ENCODE peak calls at places on chromosomes 1 and 21, in four cellular contexts. One of them, this sample, is unnamed. For H3K4me1, the result is how much of the 10 kb centered on the place peaks cover.

GRCh38 chr21:27513016-27513415 is 546.1 kb upstream of the ADAMTS5 start:
- DNase-seq in hepatocyte: no peak
- DNase-seq in OCI-LY7: no peak
- DNase-seq in heart left ventricle: no peak
- DNase-seq in this sample: no peak

GRCh38 chr1:109263234-109263596 is 13.9 kb downstream of the CELSR2 start:
- DNase-seq in hepatocyte: no peak
- DNase-seq in OCI-LY7: no peak
- DNase-seq in heart left ventricle: no peak
- DNase-seq in this sample: no peak

GRCh38 chr1:223401873-223402789 is 8.9 kb downstream of the CCDC185 start:
- DNase-seq in heart left ventricle: no peak
- DNase-seq in hepatocyte: no peak
- DNase-seq in OCI-LY7: no peak
- DNase-seq in this sample: no peak

GRCh38 chr1:214604543-214604942 is 1.5 kb downstream of the CENPF start:
- DNase-seq in hepatocyte: no peak
- DNase-seq in heart left ventricle: no peak
- DNase-seq in OCI-LY7: no peak
- DNase-seq in this sample: no peak

GRCh38 chr1:44035726-44036408 is 4.6 kb upstream of the SLC6A9 start:
- DNase-seq in OCI-LY7: no peak
- DNase-seq in hepatocyte: peak
- DNase-seq in heart left ventricle: peak
- DNase-seq in this sample: no peak

GRCh38 chr1:28341591-28341990 is 12.8 kb downstream of the MED18 start:
- DNase-seq in hepatocyte: no peak
- DNase-seq in OCI-LY7: no peak
- DNase-seq in heart left ventricle: no peak
- DNase-seq in this sample: no peak

GRCh38 chr1:157360021-157360390 is 192.3 kb downstream of the FCRL5 start:
- DNase-seq in heart left ventricle: no peak
- DNase-seq in OCI-LY7: no peak
- DNase-seq in hepatocyte: no peak
- DNase-seq in this sample: no peak

GRCh38 chr1:45172015-45172414 is 34.4 kb downstream of the ZSWIM5 start:
- DNase-seq in heart left ventricle: no peak
- DNase-seq in hepatocyte: peak
- DNase-seq in OCI-LY7: no peak
- DNase-seq in this sample: no peak

GRCh38 chr1:193110246-193110645 is 5.0 kb upstream of the GLRX2 start:
- DNase-seq in hepatocyte: no peak
- DNase-seq in heart left ventricle: no peak
- DNase-seq in OCI-LY7: no peak
- DNase-seq in this sample: no peak

GRCh38 chr1:62356257-62356835 is 37.1 kb upstream of the KANK4 start:
- DNase-seq in heart left ventricle: no peak
- DNase-seq in hepatocyte: peak
- DNase-seq in OCI-LY7: no peak
- DNase-seq in this sample: no peak

GRCh38 chr1:179848233-179848632 is 29.4 kb downstream of the TOR1AIP2 start:
- DNase-seq in heart left ventricle: no peak
- DNase-seq in OCI-LY7: no peak
- DNase-seq in hepatocyte: no peak
- DNase-seq in this sample: no peak

GRCh38 chr1:30101477-30102227 is 621.7 kb downstream of the MATN1 start:
- DNase-seq in heart left ventricle: no peak
- DNase-seq in hepatocyte: no peak
- DNase-seq in OCI-LY7: no peak
- DNase-seq in this sample: no peak

GRCh38 chr21:44709426-44710293 is 1.7 kb downstream of the TSPEAR start:
- DNase-seq in heart left ventricle: no peak
- DNase-seq in OCI-LY7: no peak
- DNase-seq in hepatocyte: no peak
- DNase-seq in this sample: peak

GRCh38 chr1:153742411-153743142 is 14.7 kb downstream of the INTS3 start:
- DNase-seq in OCI-LY7: no peak
- DNase-seq in hepatocyte: peak
- DNase-seq in heart left ventricle: no peak
- DNase-seq in this sample: no peak

GRCh38 chr1:51927029-51927428 is 48.5 kb upstream of the NRDC start:
- DNase-seq in OCI-LY7: no peak
- DNase-seq in heart left ventricle: no peak
- DNase-seq in hepatocyte: no peak
- DNase-seq in this sample: no peak

GRCh38 chr1:161069201-161069685 is 448 bp downstream of the ARHGAP30 start:
- DNase-seq in hepatocyte: peak
- DNase-seq in heart left ventricle: no peak
- DNase-seq in OCI-LY7: peak
- DNase-seq in this sample: peak

GRCh38 chr1:21509351-21510112 is at the start of gene ALPL:
- DNase-seq in OCI-LY7: no peak
- DNase-seq in heart left ventricle: no peak
- DNase-seq in hepatocyte: no peak
- DNase-seq in this sample: no peak

GRCh38 chr1:14817223-14818170 is 219.0 kb downstream of the KAZN start:
- DNase-seq in heart left ventricle: no peak
- DNase-seq in OCI-LY7: no peak
- DNase-seq in hepatocyte: no peak
- DNase-seq in this sample: no peak

GRCh38 chr21:36338975-36339374 is 19.0 kb downstream of the MORC3 start:
- DNase-seq in hepatocyte: no peak
- DNase-seq in OCI-LY7: no peak
- DNase-seq in heart left ventricle: no peak
- DNase-seq in this sample: no peak

GRCh38 chr21:36337099-36337509 is 17.1 kb downstream of the MORC3 start:
- DNase-seq in hepatocyte: no peak
- DNase-seq in OCI-LY7: no peak
- DNase-seq in heart left ventricle: no peak
- DNase-seq in this sample: no peak
- H3K27ac ChIP-seq in hepatocyte: no peak
- H3K27ac ChIP-seq in OCI-LY7: no peak
- H3K27ac ChIP-seq in heart left ventricle: no peak
- H3K27ac ChIP-seq in this sample: no peak

GRCh38 chr1:178055093-178055492 is 38.8 kb upstream of the RASAL2 start:
- DNase-seq in heart left ventricle: peak
- DNase-seq in OCI-LY7: peak
- DNase-seq in hepatocyte: no peak
- DNase-seq in this sample: peak
- H3K4me1 ChIP-seq in heart left ventricle: under half
- H3K4me1 ChIP-seq in OCI-LY7: under half
- H3K4me1 ChIP-seq in hepatocyte: under half
- H3K4me1 ChIP-seq in this sample: under half

DNA sequence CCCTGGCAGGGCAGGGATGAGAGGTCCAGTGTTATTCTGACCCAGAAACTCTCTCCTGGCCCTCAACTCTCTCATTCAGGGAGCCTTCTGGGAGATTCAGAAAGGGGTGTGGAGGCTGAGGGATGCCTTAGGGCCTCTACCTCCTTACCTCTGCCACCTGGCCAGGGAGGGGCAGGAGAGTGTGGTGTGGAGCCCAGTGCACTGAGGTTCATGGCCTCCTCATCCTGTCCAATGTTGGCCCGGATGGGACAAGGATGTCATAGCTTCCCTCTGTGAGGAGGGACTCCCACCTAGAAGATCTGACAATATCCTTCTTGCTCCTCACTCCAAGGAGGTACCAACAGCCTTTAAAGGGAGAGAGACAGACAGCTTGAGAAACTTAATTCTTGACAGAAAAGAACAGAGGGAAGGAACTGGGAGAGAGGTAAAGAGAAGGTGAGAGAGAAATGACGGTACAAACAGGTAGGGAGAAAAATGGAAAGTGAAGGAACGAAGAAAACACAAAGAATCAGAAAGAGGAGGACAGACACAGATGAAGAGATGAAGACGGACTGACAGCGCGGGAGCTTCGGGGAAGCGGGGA is 783 bp downstream of the BEND5 start:
- DNase-seq in hepatocyte: no peak
- DNase-seq in OCI-LY7: no peak
- DNase-seq in heart left ventricle: no peak
- DNase-seq in this sample: no peak
- H3K4me3 ChIP-seq in hepatocyte: peak
- H3K4me3 ChIP-seq in OCI-LY7: no peak
- H3K4me3 ChIP-seq in heart left ventricle: peak
- H3K4me3 ChIP-seq in this sample: peak

GRCh38 chr21:33712022-33712803 is 69.9 kb downstream of the ITSN1 start:
- DNase-seq in hepatocyte: no peak
- DNase-seq in OCI-LY7: no peak
- DNase-seq in heart left ventricle: no peak
- DNase-seq in this sample: no peak

GRCh38 chr21:33707846-33708245 is 65.5 kb downstream of the ITSN1 start:
- DNase-seq in hepatocyte: no peak
- DNase-seq in OCI-LY7: no peak
- DNase-seq in heart left ventricle: no peak
- DNase-seq in this sample: no peak

GRCh38 chr21:33703750-33704606 is 61.7 kb downstream of the ITSN1 start:
- DNase-seq in hepatocyte: peak
- DNase-seq in heart left ventricle: no peak
- DNase-seq in OCI-LY7: no peak
- DNase-seq in this sample: no peak

GRCh38 chr21:33708874-33709273 is 66.6 kb downstream of the ITSN1 start:
- DNase-seq in heart left ventricle: no peak
- DNase-seq in hepatocyte: no peak
- DNase-seq in OCI-LY7: no peak
- DNase-seq in this sample: no peak
- H3K27ac ChIP-seq in heart left ventricle: no peak
- H3K27ac ChIP-seq in hepatocyte: no peak
- H3K27ac ChIP-seq in OCI-LY7: no peak
- H3K27ac ChIP-seq in this sample: no peak

GRCh38 chr1:177309884-177310283 is 139.1 kb downstream of the BRINP2 start:
- DNase-seq in OCI-LY7: no peak
- DNase-seq in heart left ventricle: no peak
- DNase-seq in hepatocyte: no peak
- DNase-seq in this sample: no peak
- H3K4me1 ChIP-seq in OCI-LY7: under half
- H3K4me1 ChIP-seq in heart left ventricle: under half
- H3K4me1 ChIP-seq in hepatocyte: under half
- H3K4me1 ChIP-seq in this sample: under half